ENCODE peak calls at places on chromosomes 7 and 10, in nine cellular contexts. T, R, P, I, S, A, U, V and D are unnamed samples.

GRCh38 chr7:82410461-82410860 is 33.1 kb downstream of the CACNA2D1 start:
- DNase-seq in T (no peak), R (no peak), P (peak), I (no peak), S (no peak), A (no peak), U (peak), V (no peak), D (no peak)

GRCh38 chr10:98516352-98516751 is 69.6 kb upstream of the HPS1 start:
- DNase-seq in T (no peak), R (no peak), P (no peak), I (no peak), S (no peak), A (no peak), U (no peak), V (no peak), D (no peak)

GRCh38 chr7:81333536-81333935 is 414.7 kb upstream of the SEMA3C start:
- DNase-seq in T (no peak), R (no peak), P (no peak), I (no peak), S (no peak), A (no peak), U (no peak), V (no peak), D (no peak)

GRCh38 chr10:103911021-103911459 is 6.9 kb downstream of the STN1 start:
- DNase-seq in T (no peak), R (no peak), P (no peak), I (no peak), S (peak), A (no peak), U (peak), V (no peak), D (no peak)

GRCh38 chr7:94848531-94848930 is 58.9 kb upstream of the PPP1R9A start:
- DNase-seq in T (no peak), R (no peak), P (no peak), I (no peak), S (no peak), A (no peak), U (no peak), V (no peak), D (no peak)

GRCh38 chr7:155584261-155584660 is 37.9 kb upstream of the CNPY1 start:
- DNase-seq in T (no peak), R (no peak), P (no peak), I (no peak), S (no peak), A (no peak), U (no peak), V (no peak), D (no peak)

GRCh38 chr7:111255576-111255975 is 164.6 kb downstream of the LRRN3 start:
- DNase-seq in T (no peak), R (no peak), P (no peak), I (no peak), S (no peak), A (no peak), U (no peak), V (peak), D (no peak)

GRCh38 chr10:117004238-117004626 is 755 bp downstream of the SHTN1 start:
- DNase-seq in T (no peak), R (no peak), P (no peak), I (no peak), S (no peak), A (no peak), U (no peak), V (no peak), D (no peak)

GRCh38 chr10:34135515-34135914 is 679.6 kb downstream of the PARD3 start:
- DNase-seq in T (no peak), R (no peak), P (no peak), I (no peak), S (no peak), A (no peak), U (no peak), V (no peak), D (no peak)

GRCh38 chr10:74078037-74078436 is 72.6 kb downstream of the AP3M1 start:
- DNase-seq in T (no peak), R (peak), P (no peak), I (peak), S (no peak), A (no peak), U (no peak), V (no peak), D (no peak)

GRCh38 chr10:116300477-116301034 is 23.7 kb upstream of the CCDC172 start:
- DNase-seq in T (no peak), R (no peak), P (no peak), I (no peak), S (no peak), A (no peak), U (no peak), V (no peak), D (no peak)

GRCh38 chr7:41621953-41622831 is 80.7 kb downstream of the INHBA start:
- DNase-seq in T (no peak), R (no peak), P (no peak), I (peak), S (no peak), A (no peak), U (no peak), V (no peak), D (no peak)

GRCh38 chr10:73940634-73941221 is 29.8 kb downstream of the PLAU start:
- DNase-seq in T (peak), R (peak), P (no peak), I (peak), S (peak), A (peak), U (peak), V (peak), D (peak)

GRCh38 chr10:70312972-70313371 is 29.2 kb upstream of the NPFFR1 start:
- DNase-seq in T (no peak), R (no peak), P (no peak), I (no peak), S (no peak), A (no peak), U (peak), V (peak), D (no peak)

GRCh38 chr7:43942997-43943701 is 16.9 kb downstream of the UBE2D4 start:
- DNase-seq in T (peak), R (no peak), P (no peak), I (no peak), S (no peak), A (no peak), U (no peak), V (no peak), D (no peak)

GRCh38 chr7:17142831-17143541 is 155.5 kb upstream of the AHR start:
- DNase-seq in T (no peak), R (no peak), P (no peak), I (no peak), S (no peak), A (no peak), U (no peak), V (peak), D (no peak)

GRCh38 chr10:5776150-5776880 is 36.9 kb downstream of the GDI2 start:
- DNase-seq in T (peak), R (no peak), P (no peak), I (no peak), S (no peak), A (no peak), U (no peak), V (peak), D (no peak)

GRCh38 chr10:30862486-30862885 is 169.2 kb downstream of the ZNF438 start:
- DNase-seq in T (no peak), R (no peak), P (no peak), I (peak), S (no peak), A (no peak), U (no peak), V (peak), D (no peak)

GRCh38 chr7:11212816-11213215 is 239.1 kb downstream of the PHF14 start:
- DNase-seq in T (no peak), R (no peak), P (no peak), I (no peak), S (no peak), A (no peak), U (no peak), V (peak), D (no peak)

GRCh38 chr7:92586403-92586802 is 3.8 kb downstream of the FAM133B start:
- DNase-seq in T (no peak), R (no peak), P (no peak), I (no peak), S (no peak), A (no peak), U (no peak), V (peak), D (no peak)

GRCh38 chr10:23412223-23412622 is 26.7 kb upstream of the OTUD1 start:
- DNase-seq in T (no peak), R (no peak), P (no peak), I (peak), S (no peak), A (no peak), U (no peak), V (peak), D (no peak)

GRCh38 chr7:127029823-127030222 is 222.9 kb downstream of the GRM8 start:
- DNase-seq in T (no peak), R (no peak), P (no peak), I (no peak), S (no peak), A (no peak), U (no peak), V (no peak), D (no peak)

GRCh38 chr7:135690566-135690965 is 28.3 kb downstream of the STMP1 start:
- DNase-seq in T (no peak), R (no peak), P (no peak), I (no peak), S (no peak), A (no peak), U (no peak), V (peak), D (no peak)

GRCh38 chr7:87047-87446 is 105.3 kb upstream of the FAM20C start:
- DNase-seq in T (no peak), R (no peak), P (no peak), I (peak), S (no peak), A (no peak), U (no peak), V (no peak), D (no peak)